ENCODE peak calls at places on chromosomes 4 and X, in six cellular contexts. One of them, this sample, is unnamed.

GRCh38 chrX:55163171-55163570 is 57.0 kb upstream of the PAGE5 start:
- DNase-seq in kidney epithelial cell: no peak
- DNase-seq in cardiac muscle cell: no peak
- DNase-seq in AG09309: no peak
- DNase-seq in CD4-positive, alpha-beta T cell: no peak
- DNase-seq in tibial artery: no peak
- DNase-seq in this sample: no peak

GRCh38 chrX:110432066-110432465 is 73.4 kb downstream of the RTL9 start:
- DNase-seq in kidney epithelial cell: no peak
- DNase-seq in CD4-positive, alpha-beta T cell: no peak
- DNase-seq in AG09309: no peak
- DNase-seq in cardiac muscle cell: no peak
- DNase-seq in tibial artery: no peak
- DNase-seq in this sample: no peak

GRCh38 chrX:9677098-9677739 is 88.4 kb downstream of the GPR143 start:
- DNase-seq in kidney epithelial cell: no peak
- DNase-seq in CD4-positive, alpha-beta T cell: no peak
- DNase-seq in AG09309: no peak
- DNase-seq in tibial artery: no peak
- DNase-seq in cardiac muscle cell: no peak
- DNase-seq in this sample: no peak

GRCh38 chrX:81003491-81004185 is 194.0 kb upstream of the BRWD3 start:
- DNase-seq in CD4-positive, alpha-beta T cell: no peak
- DNase-seq in AG09309: no peak
- DNase-seq in tibial artery: no peak
- DNase-seq in cardiac muscle cell: no peak
- DNase-seq in kidney epithelial cell: no peak
- DNase-seq in this sample: no peak

GRCh38 chrX:10360121-10360520 is 203.3 kb downstream of the CLCN4 start:
- DNase-seq in cardiac muscle cell: no peak
- DNase-seq in CD4-positive, alpha-beta T cell: no peak
- DNase-seq in tibial artery: no peak
- DNase-seq in AG09309: no peak
- DNase-seq in kidney epithelial cell: no peak
- DNase-seq in this sample: no peak

GRCh38 chrX:115030635-115031034 is 13.2 kb upstream of the IL13RA2 start:
- DNase-seq in tibial artery: no peak
- DNase-seq in AG09309: no peak
- DNase-seq in cardiac muscle cell: no peak
- DNase-seq in kidney epithelial cell: no peak
- DNase-seq in CD4-positive, alpha-beta T cell: no peak
- DNase-seq in this sample: no peak

GRCh38 chrX:13898084-13898483 is 81.2 kb upstream of the GPM6B start:
- DNase-seq in cardiac muscle cell: peak
- DNase-seq in kidney epithelial cell: no peak
- DNase-seq in tibial artery: peak
- DNase-seq in CD4-positive, alpha-beta T cell: no peak
- DNase-seq in AG09309: no peak
- DNase-seq in this sample: no peak

GRCh38 chrX:153768311-153769157 is 4.5 kb downstream of the PLXNB3 start:
- DNase-seq in tibial artery: no peak
- DNase-seq in cardiac muscle cell: no peak
- DNase-seq in AG09309: no peak
- DNase-seq in CD4-positive, alpha-beta T cell: no peak
- DNase-seq in kidney epithelial cell: no peak
- DNase-seq in this sample: no peak

GRCh38 chrX:72466493-72466892 is 106.2 kb downstream of the HDAC8 start:
- DNase-seq in kidney epithelial cell: no peak
- DNase-seq in tibial artery: no peak
- DNase-seq in CD4-positive, alpha-beta T cell: no peak
- DNase-seq in AG09309: no peak
- DNase-seq in cardiac muscle cell: no peak
- DNase-seq in this sample: no peak

GRCh38 chrX:13235930-13236329 is 83.9 kb downstream of the ATXN3L start:
- DNase-seq in CD4-positive, alpha-beta T cell: no peak
- DNase-seq in cardiac muscle cell: peak
- DNase-seq in kidney epithelial cell: no peak
- DNase-seq in tibial artery: no peak
- DNase-seq in AG09309: no peak
- DNase-seq in this sample: no peak

GRCh38 chr4:184355111-184355604 is 119.2 kb downstream of the IRF2 start:
- DNase-seq in CD4-positive, alpha-beta T cell: no peak
- DNase-seq in kidney epithelial cell: peak
- DNase-seq in AG09309: no peak
- DNase-seq in tibial artery: peak
- DNase-seq in cardiac muscle cell: no peak
- DNase-seq in this sample: peak

GRCh38 chr4:10947898-10948297 is 263.3 kb upstream of the CLNK start:
- DNase-seq in AG09309: no peak
- DNase-seq in CD4-positive, alpha-beta T cell: no peak
- DNase-seq in cardiac muscle cell: no peak
- DNase-seq in kidney epithelial cell: no peak
- DNase-seq in tibial artery: no peak
- DNase-seq in this sample: no peak

GRCh38 chrX:103400931-103401330 is 24.6 kb downstream of the BEX3 start:
- DNase-seq in tibial artery: no peak
- DNase-seq in cardiac muscle cell: no peak
- DNase-seq in AG09309: no peak
- DNase-seq in CD4-positive, alpha-beta T cell: no peak
- DNase-seq in kidney epithelial cell: no peak
- DNase-seq in this sample: no peak

GRCh38 chr4:83731609-83732008 is 195.7 kb downstream of the GPAT3 start:
- DNase-seq in kidney epithelial cell: no peak
- DNase-seq in CD4-positive, alpha-beta T cell: no peak
- DNase-seq in AG09309: peak
- DNase-seq in cardiac muscle cell: no peak
- DNase-seq in tibial artery: no peak
- DNase-seq in this sample: no peak

GRCh38 chrX:78074088-78074487 is 30.0 kb upstream of the PGK1 start:
- DNase-seq in tibial artery: no peak
- DNase-seq in AG09309: no peak
- DNase-seq in CD4-positive, alpha-beta T cell: no peak
- DNase-seq in kidney epithelial cell: no peak
- DNase-seq in cardiac muscle cell: no peak
- DNase-seq in this sample: no peak

GRCh38 chr4:37802068-37802666 is 24.3 kb upstream of the PGM2 start:
- DNase-seq in tibial artery: peak
- DNase-seq in AG09309: no peak
- DNase-seq in cardiac muscle cell: peak
- DNase-seq in kidney epithelial cell: peak
- DNase-seq in CD4-positive, alpha-beta T cell: no peak
- DNase-seq in this sample: peak

GRCh38 chr4:174669278-174669677 is 147.0 kb upstream of the HPGD start:
- DNase-seq in kidney epithelial cell: peak
- DNase-seq in CD4-positive, alpha-beta T cell: no peak
- DNase-seq in cardiac muscle cell: no peak
- DNase-seq in tibial artery: no peak
- DNase-seq in AG09309: peak
- DNase-seq in this sample: peak

GRCh38 chr4:145324161-145324560 is 143.8 kb upstream of the OTUD4 start:
- DNase-seq in tibial artery: no peak
- DNase-seq in cardiac muscle cell: no peak
- DNase-seq in kidney epithelial cell: no peak
- DNase-seq in AG09309: no peak
- DNase-seq in CD4-positive, alpha-beta T cell: no peak
- DNase-seq in this sample: no peak

GRCh38 chrX:71579136-71579989 is 1.1 kb downstream of the GCNA start:
- DNase-seq in tibial artery: no peak
- DNase-seq in cardiac muscle cell: no peak
- DNase-seq in kidney epithelial cell: no peak
- DNase-seq in AG09309: no peak
- DNase-seq in CD4-positive, alpha-beta T cell: no peak
- DNase-seq in this sample: no peak

GRCh38 chr4:74420863-74421262 is 24.1 kb upstream of the AREG start:
- DNase-seq in AG09309: no peak
- DNase-seq in kidney epithelial cell: no peak
- DNase-seq in cardiac muscle cell: no peak
- DNase-seq in tibial artery: no peak
- DNase-seq in CD4-positive, alpha-beta T cell: no peak
- DNase-seq in this sample: no peak

GRCh38 chr4:69321153-69321729 is 41.0 kb downstream of the UGT2B28 start:
- DNase-seq in cardiac muscle cell: no peak
- DNase-seq in tibial artery: no peak
- DNase-seq in AG09309: no peak
- DNase-seq in CD4-positive, alpha-beta T cell: no peak
- DNase-seq in kidney epithelial cell: no peak
- DNase-seq in this sample: no peak

GRCh38 chr4:55524844-55525571 is 21.7 kb downstream of the CLOCK start:
- DNase-seq in AG09309: no peak
- DNase-seq in cardiac muscle cell: no peak
- DNase-seq in tibial artery: no peak
- DNase-seq in CD4-positive, alpha-beta T cell: no peak
- DNase-seq in kidney epithelial cell: no peak
- DNase-seq in this sample: no peak

GRCh38 chr4:41963105-41963504 is 18.5 kb upstream of the DCAF4L1 start:
- DNase-seq in cardiac muscle cell: peak
- DNase-seq in tibial artery: no peak
- DNase-seq in kidney epithelial cell: no peak
- DNase-seq in AG09309: no peak
- DNase-seq in CD4-positive, alpha-beta T cell: no peak
- DNase-seq in this sample: no peak

GRCh38 chr4:1769692-1770091 is 23.4 kb upstream of the FGFR3 start:
- DNase-seq in tibial artery: no peak
- DNase-seq in cardiac muscle cell: no peak
- DNase-seq in kidney epithelial cell: no peak
- DNase-seq in AG09309: no peak
- DNase-seq in CD4-positive, alpha-beta T cell: no peak
- DNase-seq in this sample: no peak

GRCh38 chrX:48573690-48574269 is 504 bp upstream of the RBM3 start:
- DNase-seq in AG09309: no peak
- DNase-seq in tibial artery: peak
- DNase-seq in CD4-positive, alpha-beta T cell: no peak
- DNase-seq in cardiac muscle cell: no peak
- DNase-seq in kidney epithelial cell: no peak
- DNase-seq in this sample: no peak

GRCh38 chrX:66602381-66602938 is 36.4 kb downstream of the EDA2R start:
- DNase-seq in tibial artery: no peak
- DNase-seq in kidney epithelial cell: no peak
- DNase-seq in AG09309: no peak
- DNase-seq in cardiac muscle cell: no peak
- DNase-seq in CD4-positive, alpha-beta T cell: no peak
- DNase-seq in this sample: no peak

DNA sequence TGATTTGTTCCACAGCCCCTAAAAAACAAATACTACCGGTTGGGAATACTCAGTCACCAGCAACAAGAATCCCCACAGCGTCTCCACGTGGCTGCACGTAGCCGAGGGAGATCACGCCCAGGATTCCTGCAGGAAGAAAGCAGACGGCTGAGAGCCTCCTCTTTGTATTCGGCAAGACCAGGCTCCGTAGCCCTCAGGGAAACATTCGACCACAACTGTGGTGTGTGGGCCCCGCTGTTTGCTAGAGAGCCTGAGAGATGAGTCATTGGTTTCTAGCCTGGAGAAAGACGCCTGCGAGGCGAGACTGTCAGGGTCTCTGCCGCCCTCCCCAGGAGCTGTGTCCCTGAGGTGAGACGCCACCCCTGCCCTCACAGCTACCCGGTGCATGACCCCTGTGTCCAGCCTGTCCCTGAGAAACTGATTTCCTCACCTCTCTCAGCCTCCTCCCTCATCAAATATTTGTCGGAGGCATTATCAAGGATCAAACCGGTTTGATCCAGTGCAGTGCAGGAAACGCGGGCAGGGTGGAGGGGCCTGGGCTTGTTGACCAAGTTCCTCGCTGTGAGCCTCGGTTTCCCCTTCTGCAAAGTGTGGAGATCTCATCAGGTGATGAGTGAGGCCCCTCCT is 4.7 kb upstream of the S100P start:
- DNase-seq in kidney epithelial cell: peak
- DNase-seq in AG09309: peak
- DNase-seq in tibial artery: no peak
- DNase-seq in CD4-positive, alpha-beta T cell: peak
- DNase-seq in cardiac muscle cell: no peak
- DNase-seq in this sample: peak
- TF ChIP-seq CTCF in kidney epithelial cell: peak
- TF ChIP-seq CTCF in AG09309: peak
- TF ChIP-seq CTCF in tibial artery: no peak
- TF ChIP-seq CTCF in CD4-positive, alpha-beta T cell: no peak
- TF ChIP-seq CTCF in cardiac muscle cell: peak
- TF ChIP-seq CTCF in this sample: no peak

DNA sequence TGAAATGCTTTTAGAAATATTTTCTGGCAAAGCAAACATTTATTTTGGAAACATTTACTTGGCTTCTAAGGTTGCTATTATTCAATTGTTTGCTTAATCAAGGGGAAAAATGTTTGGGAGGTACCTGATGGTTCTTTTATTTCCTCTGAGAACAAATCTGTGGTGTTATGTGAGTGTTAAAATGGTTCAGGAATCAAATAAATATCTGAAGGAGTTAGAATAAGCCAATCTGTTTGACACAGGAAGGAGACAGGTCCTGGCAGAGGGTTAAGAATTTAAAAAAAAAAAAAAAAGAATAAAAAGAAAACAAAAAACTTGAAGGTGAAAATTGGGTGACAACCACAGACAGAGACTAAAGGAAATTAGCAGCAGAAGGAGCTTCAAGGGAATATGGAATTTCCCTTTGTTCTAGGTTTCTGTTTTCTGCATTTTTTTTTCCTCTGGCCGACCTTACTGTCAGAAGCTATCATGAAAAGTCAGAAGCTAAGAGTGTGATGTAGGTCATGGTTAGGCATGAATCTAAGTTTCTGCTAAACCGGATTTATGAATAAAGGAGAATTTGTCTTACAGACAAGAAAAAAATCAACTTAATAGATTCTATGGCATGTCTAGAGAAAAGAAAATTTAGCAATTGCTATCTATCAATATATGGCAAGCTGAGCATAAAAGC is 78.6 kb upstream of the PNPLA4 start:
- DNase-seq in kidney epithelial cell: no peak
- DNase-seq in tibial artery: no peak
- DNase-seq in cardiac muscle cell: no peak
- DNase-seq in AG09309: no peak
- DNase-seq in CD4-positive, alpha-beta T cell: no peak
- DNase-seq in this sample: no peak
- TF ChIP-seq CTCF in kidney epithelial cell: no peak
- TF ChIP-seq CTCF in tibial artery: no peak
- TF ChIP-seq CTCF in cardiac muscle cell: no peak
- TF ChIP-seq CTCF in AG09309: no peak
- TF ChIP-seq CTCF in CD4-positive, alpha-beta T cell: no peak
- TF ChIP-seq CTCF in this sample: no peak

DNA sequence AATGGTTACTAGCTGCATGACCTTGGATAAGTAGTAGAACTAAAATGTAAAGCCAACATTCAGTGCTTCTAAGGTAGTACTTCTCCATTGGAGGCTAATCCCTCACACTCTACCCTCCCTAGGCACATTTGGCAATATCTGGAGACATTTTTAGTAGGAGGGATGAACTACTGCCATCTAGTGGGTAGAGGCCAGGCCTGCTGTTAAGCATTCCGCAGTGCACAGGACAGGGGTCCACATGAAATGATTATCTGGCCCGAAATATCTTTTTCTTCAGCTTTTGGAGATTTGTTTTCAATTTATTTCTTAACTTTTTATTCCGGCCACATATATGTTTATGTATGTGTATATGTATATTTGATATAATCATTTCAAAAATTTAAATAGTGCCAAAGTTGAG is 36.0 kb upstream of the SPANXC start:
- DNase-seq in cardiac muscle cell: peak
- DNase-seq in kidney epithelial cell: no peak
- DNase-seq in CD4-positive, alpha-beta T cell: no peak
- DNase-seq in tibial artery: no peak
- DNase-seq in AG09309: no peak
- DNase-seq in this sample: no peak
- TF ChIP-seq CTCF in cardiac muscle cell: peak
- TF ChIP-seq CTCF in kidney epithelial cell: peak
- TF ChIP-seq CTCF in CD4-positive, alpha-beta T cell: no peak
- TF ChIP-seq CTCF in tibial artery: peak
- TF ChIP-seq CTCF in AG09309: peak
- TF ChIP-seq CTCF in this sample: peak

GRCh38 chrX:149522914-149523313 is 17.8 kb upstream of the IDS start:
- DNase-seq in AG09309: no peak
- DNase-seq in kidney epithelial cell: no peak
- DNase-seq in CD4-positive, alpha-beta T cell: no peak
- DNase-seq in cardiac muscle cell: no peak
- DNase-seq in tibial artery: no peak
- DNase-seq in this sample: no peak
- TF ChIP-seq CTCF in AG09309: no peak
- TF ChIP-seq CTCF in kidney epithelial cell: no peak
- TF ChIP-seq CTCF in CD4-positive, alpha-beta T cell: no peak
- TF ChIP-seq CTCF in cardiac muscle cell: no peak
- TF ChIP-seq CTCF in tibial artery: no peak
- TF ChIP-seq CTCF in this sample: no peak